ENCODE peak calls at places on chromosomes 5 and 9, in ten cellular contexts. S is uterus, G is NCI-H748 treated with DMSO at 0.1 percent for 48 hours, E is T-cell, I is GM12892, Q is NCI-H1930, H is SW480, M is nephron progenitor cell, U is foreskin fibroblast, X is Calu3. F is an unnamed sample.

GRCh38 chr9:36218411-36218901 is 27.7 kb downstream of the CLTA start:
- DNase-seq in S (no peak), G (no peak), E (no peak), I (no peak), Q (no peak), H (no peak), M (no peak), U (no peak), X (no peak), F (peak)

GRCh38 chr9:95495529-95495928 is 21.2 kb downstream of the PTCH1 start:
- DNase-seq in S (no peak), G (no peak), E (no peak), I (no peak), Q (no peak), H (no peak), M (no peak), U (no peak), X (no peak), F (no peak)

GRCh38 chr9:131669234-131670172 is 70.4 kb downstream of the RAPGEF1 start:
- DNase-seq in S (no peak), G (no peak), E (no peak), I (no peak), Q (no peak), H (no peak), M (no peak), U (no peak), X (no peak), F (no peak)

GRCh38 chr5:10704949-10705621 is 55.9 kb downstream of the DAP start:
- DNase-seq in S (no peak), G (no peak), E (no peak), I (no peak), Q (no peak), H (peak), M (no peak), U (peak), X (peak), F (no peak)

GRCh38 chr9:77218612-77219011 is 41.3 kb downstream of the VPS13A start:
- DNase-seq in S (no peak), G (no peak), E (no peak), I (no peak), Q (no peak), H (no peak), M (no peak), U (peak), X (no peak), F (no peak)

GRCh38 chr5:89457411-89458329 is 574.7 kb upstream of the MEF2C start:
- DNase-seq in S (peak), G (peak), E (no peak), I (no peak), Q (no peak), H (peak), M (no peak), U (peak), X (peak), F (no peak)

GRCh38 chr5:142109356-142110045 is 922 bp downstream of the NDFIP1 start:
- DNase-seq in S (no peak), G (no peak), E (peak), I (no peak), Q (no peak), H (peak), M (no peak), U (peak), X (no peak), F (no peak)

GRCh38 chr9:17462869-17463464 is 115.9 kb upstream of the SH3GL2 start:
- DNase-seq in S (peak), G (peak), E (no peak), I (no peak), Q (peak), H (peak), M (peak), U (peak), X (peak), F (no peak)

GRCh38 chr5:158783382-158783781 is 316.3 kb downstream of the EBF1 start:
- DNase-seq in S (no peak), G (no peak), E (no peak), I (no peak), Q (no peak), H (no peak), M (no peak), U (no peak), X (no peak), F (no peak)

GRCh38 chr9:114091711-114092110 is 7.4 kb downstream of the KIF12 start:
- DNase-seq in S (no peak), G (no peak), E (no peak), I (no peak), Q (no peak), H (no peak), M (no peak), U (no peak), X (no peak), F (no peak)

GRCh38 chr9:2764371-2764770 is 47.1 kb downstream of the KCNV2 start:
- DNase-seq in S (no peak), G (no peak), E (no peak), I (no peak), Q (no peak), H (no peak), M (no peak), U (no peak), X (no peak), F (peak)